ENCODE peak calls at places on chromosomes 6 and 20, in six cellular contexts. One of them, this sample, is unnamed.

GRCh38 chr6:25193147-25193864 is 85.9 kb upstream of the CARMIL1 start:
- DNase-seq in uterus: peak; percentile 87
- DNase-seq in cardiac fibroblast: peak; percentile 98
- DNase-seq in Panc1: peak; percentile 17
- DNase-seq in Peyer's patch: no peak
- DNase-seq in heart left ventricle: peak; percentile 50
- DNase-seq in this sample: no peak

GRCh38 chr6:3316818-3317217 is 58.1 kb downstream of the PSMG4 start:
- DNase-seq in uterus: peak; percentile 5
- DNase-seq in Panc1: no peak
- DNase-seq in Peyer's patch: no peak
- DNase-seq in cardiac fibroblast: no peak
- DNase-seq in heart left ventricle: no peak
- DNase-seq in this sample: no peak

GRCh38 chr20:33909331-33909921 is 84.3 kb upstream of the RALY start:
- DNase-seq in cardiac fibroblast: peak; percentile 95
- DNase-seq in Panc1: no peak
- DNase-seq in heart left ventricle: no peak
- DNase-seq in Peyer's patch: no peak
- DNase-seq in uterus: no peak
- DNase-seq in this sample: no peak

GRCh38 chr6:46453756-46454316 is 37.4 kb downstream of the RCAN2 start:
- DNase-seq in uterus: no peak
- DNase-seq in Peyer's patch: no peak
- DNase-seq in heart left ventricle: no peak
- DNase-seq in cardiac fibroblast: peak; percentile 28
- DNase-seq in Panc1: no peak
- DNase-seq in this sample: no peak

GRCh38 chr6:21634582-21634981 is 41.0 kb downstream of the SOX4 start:
- DNase-seq in uterus: peak; percentile 23
- DNase-seq in heart left ventricle: no peak
- DNase-seq in Panc1: peak; percentile 84
- DNase-seq in cardiac fibroblast: peak; percentile 99
- DNase-seq in Peyer's patch: no peak
- DNase-seq in this sample: no peak

GRCh38 chr6:168915855-168916254 is 337.8 kb downstream of the THBS2 start:
- DNase-seq in cardiac fibroblast: no peak
- DNase-seq in Peyer's patch: no peak
- DNase-seq in Panc1: no peak
- DNase-seq in heart left ventricle: no peak
- DNase-seq in uterus: no peak
- DNase-seq in this sample: peak; percentile 50

GRCh38 chr20:48201881-48202280 is 416.6 kb upstream of the SULF2 start:
- DNase-seq in Peyer's patch: no peak
- DNase-seq in cardiac fibroblast: no peak
- DNase-seq in heart left ventricle: no peak
- DNase-seq in uterus: no peak
- DNase-seq in Panc1: no peak
- DNase-seq in this sample: no peak

GRCh38 chr6:56755040-56755439 is 112.4 kb upstream of the DST start:
- DNase-seq in cardiac fibroblast: no peak
- DNase-seq in uterus: no peak
- DNase-seq in heart left ventricle: no peak
- DNase-seq in Panc1: no peak
- DNase-seq in Peyer's patch: no peak
- DNase-seq in this sample: no peak

GRCh38 chr6:47485491-47486135 is 8.0 kb downstream of the CD2AP start:
- DNase-seq in heart left ventricle: no peak
- DNase-seq in Peyer's patch: no peak
- DNase-seq in cardiac fibroblast: peak; percentile 14
- DNase-seq in uterus: no peak
- DNase-seq in Panc1: no peak
- DNase-seq in this sample: no peak

GRCh38 chr6:112014483-112014882 is 39.4 kb upstream of the CCN6 start:
- DNase-seq in uterus: no peak
- DNase-seq in cardiac fibroblast: peak; percentile 66
- DNase-seq in heart left ventricle: no peak
- DNase-seq in Peyer's patch: no peak
- DNase-seq in Panc1: no peak
- DNase-seq in this sample: no peak

GRCh38 chr6:128605961-128606360 is 85.6 kb upstream of the PTPRK start:
- DNase-seq in uterus: no peak
- DNase-seq in heart left ventricle: no peak
- DNase-seq in Peyer's patch: no peak
- DNase-seq in cardiac fibroblast: peak; percentile 53
- DNase-seq in Panc1: no peak
- DNase-seq in this sample: no peak

GRCh38 chr20:4441191-4441590 is 280.5 kb upstream of the PRND start:
- DNase-seq in cardiac fibroblast: no peak
- DNase-seq in heart left ventricle: no peak
- DNase-seq in Panc1: no peak
- DNase-seq in Peyer's patch: no peak
- DNase-seq in uterus: no peak
- DNase-seq in this sample: no peak

GRCh38 chr20:52490715-52491430 is 299.3 kb upstream of the ZFP64 start:
- DNase-seq in uterus: no peak
- DNase-seq in cardiac fibroblast: peak; percentile 87
- DNase-seq in Panc1: no peak
- DNase-seq in heart left ventricle: no peak
- DNase-seq in Peyer's patch: no peak
- DNase-seq in this sample: no peak

GRCh38 chr6:121112358-121112757 is 221.9 kb downstream of the TBC1D32 start:
- DNase-seq in uterus: no peak
- DNase-seq in Panc1: no peak
- DNase-seq in heart left ventricle: no peak
- DNase-seq in Peyer's patch: no peak
- DNase-seq in cardiac fibroblast: no peak
- DNase-seq in this sample: no peak

GRCh38 chr20:18404172-18404571 is 62.7 kb downstream of the DZANK1 start:
- DNase-seq in Panc1: no peak
- DNase-seq in Peyer's patch: no peak
- DNase-seq in uterus: no peak
- DNase-seq in heart left ventricle: no peak
- DNase-seq in cardiac fibroblast: no peak
- DNase-seq in this sample: no peak

GRCh38 chr6:134060491-134061106 is 8.2 kb upstream of the SLC2A12 start:
- DNase-seq in cardiac fibroblast: peak; percentile 58
- DNase-seq in heart left ventricle: no peak
- DNase-seq in uterus: no peak
- DNase-seq in Panc1: no peak
- DNase-seq in Peyer's patch: no peak
- DNase-seq in this sample: no peak

GRCh38 chr20:46826343-46826984 is 68.2 kb upstream of the EYA2 start:
- DNase-seq in uterus: no peak
- DNase-seq in Panc1: no peak
- DNase-seq in cardiac fibroblast: peak; percentile 33
- DNase-seq in heart left ventricle: no peak
- DNase-seq in Peyer's patch: no peak
- DNase-seq in this sample: no peak

GRCh38 chr6:82741996-82742385 is 323.6 kb downstream of the UBE3D start:
- DNase-seq in Peyer's patch: no peak
- DNase-seq in heart left ventricle: no peak
- DNase-seq in Panc1: no peak
- DNase-seq in uterus: no peak
- DNase-seq in cardiac fibroblast: no peak
- DNase-seq in this sample: no peak

GRCh38 chr6:159540152-159540551 is 152.9 kb downstream of the SOD2 start:
- DNase-seq in heart left ventricle: no peak
- DNase-seq in Panc1: no peak
- DNase-seq in uterus: no peak
- DNase-seq in cardiac fibroblast: no peak
- DNase-seq in Peyer's patch: no peak
- DNase-seq in this sample: no peak

GRCh38 chr6:166777096-166777630 is 150.1 kb upstream of the RPS6KA2 start:
- DNase-seq in cardiac fibroblast: no peak
- DNase-seq in Peyer's patch: no peak
- DNase-seq in uterus: no peak
- DNase-seq in Panc1: no peak
- DNase-seq in heart left ventricle: no peak
- DNase-seq in this sample: no peak

GRCh38 chr20:32287231-32287638 is 9.8 kb downstream of the KIF3B start:
- DNase-seq in cardiac fibroblast: no peak
- DNase-seq in uterus: no peak
- DNase-seq in heart left ventricle: no peak
- DNase-seq in Panc1: no peak
- DNase-seq in Peyer's patch: no peak
- DNase-seq in this sample: no peak
- H3K4me3 ChIP-seq in cardiac fibroblast: no peak overlapping the region
- H3K4me3 ChIP-seq in uterus: no peak overlapping the region
- H3K4me3 ChIP-seq in heart left ventricle: no peak overlapping the region
- H3K4me3 ChIP-seq in Panc1: no peak overlapping the region
- H3K4me3 ChIP-seq in Peyer's patch: no peak overlapping the region
- H3K4me3 ChIP-seq in this sample: no peak overlapping the region

DNA sequence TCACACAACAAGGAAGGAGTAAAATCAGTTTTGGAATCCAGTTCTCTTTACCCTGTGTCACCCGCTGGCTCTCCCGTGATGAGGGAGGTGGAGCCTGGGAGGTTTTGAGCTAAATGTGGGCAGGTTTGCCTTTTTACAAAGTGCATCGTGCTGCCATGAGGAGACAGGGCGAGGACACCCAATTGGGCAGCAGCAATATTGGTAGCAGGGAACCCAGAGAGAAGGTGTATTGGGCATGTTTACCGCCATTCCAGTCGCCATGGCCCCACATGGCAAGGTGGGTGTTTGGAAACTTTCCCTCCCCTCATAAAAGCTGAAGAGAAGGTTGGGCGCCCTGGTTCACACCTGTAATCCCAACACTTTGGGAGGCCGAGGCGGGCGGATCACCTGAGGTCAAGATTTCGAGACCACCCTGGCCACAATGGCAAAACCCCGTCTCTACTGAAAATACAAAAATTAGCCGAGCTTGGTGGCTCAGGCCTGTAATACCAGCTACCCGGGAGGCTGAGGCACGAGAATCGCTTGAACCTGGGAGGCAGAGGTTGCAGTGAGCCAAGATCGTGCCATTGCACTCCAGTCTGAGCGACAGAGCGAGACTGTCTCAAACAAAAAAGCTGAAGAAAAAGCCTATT is 3.5 kb upstream of the UBE2V1 start:
- DNase-seq in Peyer's patch: no peak
- DNase-seq in cardiac fibroblast: no peak
- DNase-seq in Panc1: no peak
- DNase-seq in heart left ventricle: no peak
- DNase-seq in uterus: no peak
- DNase-seq in this sample: no peak
- H3K4me3 ChIP-seq in Peyer's patch: peak overlapping the region; percentile 38
- H3K4me3 ChIP-seq in cardiac fibroblast: no peak overlapping the region
- H3K4me3 ChIP-seq in Panc1: peak overlapping the region; percentile 77
- H3K4me3 ChIP-seq in heart left ventricle: peak overlapping the region; percentile 67
- H3K4me3 ChIP-seq in uterus: peak overlapping the region; percentile 37
- H3K4me3 ChIP-seq in this sample: no peak overlapping the region

GRCh38 chr6:118934461-118935330 is at the start of gene MCM9:
- DNase-seq in Peyer's patch: peak; percentile 95
- DNase-seq in Panc1: peak; percentile 43
- DNase-seq in cardiac fibroblast: peak; percentile 87
- DNase-seq in heart left ventricle: peak; percentile 95
- DNase-seq in uterus: peak; percentile 74
- DNase-seq in this sample: peak; percentile 91
- H3K4me3 ChIP-seq in Peyer's patch: peak within 1 kb of the TSS; percentile 57
- H3K4me3 ChIP-seq in Panc1: peak within 1 kb of the TSS; percentile 97
- H3K4me3 ChIP-seq in cardiac fibroblast: peak within 1 kb of the TSS; percentile 92
- H3K4me3 ChIP-seq in heart left ventricle: peak within 1 kb of the TSS; percentile 89
- H3K4me3 ChIP-seq in uterus: peak within 1 kb of the TSS; percentile 89
- H3K4me3 ChIP-seq in this sample: peak within 1 kb of the TSS; percentile 44

GRCh38 chr6:71349395-71349794 is 60.8 kb downstream of the OGFRL1 start:
- DNase-seq in Panc1: no peak
- DNase-seq in heart left ventricle: no peak
- DNase-seq in cardiac fibroblast: peak; percentile 74
- DNase-seq in Peyer's patch: no peak
- DNase-seq in uterus: no peak
- DNase-seq in this sample: no peak

GRCh38 chr6:71347119-71347518 is 58.5 kb downstream of the OGFRL1 start:
- DNase-seq in uterus: no peak
- DNase-seq in cardiac fibroblast: no peak
- DNase-seq in Peyer's patch: no peak
- DNase-seq in Panc1: no peak
- DNase-seq in heart left ventricle: no peak
- DNase-seq in this sample: no peak

GRCh38 chr6:71349976-71350615 is 61.5 kb downstream of the OGFRL1 start:
- DNase-seq in uterus: peak; percentile 51
- DNase-seq in cardiac fibroblast: peak; percentile 84
- DNase-seq in Panc1: no peak
- DNase-seq in heart left ventricle: peak; percentile 51
- DNase-seq in Peyer's patch: no peak
- DNase-seq in this sample: no peak

GRCh38 chr6:71346034-71346680 is 57.5 kb downstream of the OGFRL1 start:
- DNase-seq in heart left ventricle: no peak
- DNase-seq in cardiac fibroblast: no peak
- DNase-seq in uterus: no peak
- DNase-seq in Panc1: no peak
- DNase-seq in Peyer's patch: no peak
- DNase-seq in this sample: no peak

DNA sequence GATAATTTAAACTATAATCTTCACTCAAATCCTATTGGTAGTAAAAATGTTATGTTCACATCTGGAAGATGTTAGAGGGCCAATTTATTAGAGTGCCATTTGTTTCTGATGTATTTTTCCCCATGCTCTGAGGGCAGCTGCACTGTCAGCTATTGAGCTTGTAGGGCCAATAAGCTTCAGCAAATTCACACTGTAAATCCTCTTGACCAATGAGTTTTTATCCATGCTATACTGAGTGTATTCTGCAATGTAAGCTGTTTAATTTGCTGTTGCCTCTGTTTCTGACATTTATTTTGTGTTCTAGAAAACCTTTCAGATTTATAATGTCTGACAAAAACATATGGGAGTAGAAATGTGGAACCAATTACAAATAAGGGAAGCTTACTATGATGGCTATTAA is 62.6 kb downstream of the OGFRL1 start:
- DNase-seq in cardiac fibroblast: no peak
- DNase-seq in Peyer's patch: no peak
- DNase-seq in heart left ventricle: no peak
- DNase-seq in Panc1: no peak
- DNase-seq in uterus: no peak
- DNase-seq in this sample: no peak
- H3K4me3 ChIP-seq in cardiac fibroblast: no peak overlapping the region
- H3K4me3 ChIP-seq in Peyer's patch: no peak overlapping the region
- H3K4me3 ChIP-seq in heart left ventricle: no peak overlapping the region
- H3K4me3 ChIP-seq in Panc1: no peak overlapping the region
- H3K4me3 ChIP-seq in uterus: no peak overlapping the region
- H3K4me3 ChIP-seq in this sample: no peak overlapping the region

This sample was measured in mucosa of descending colon.